ENCODE peak calls at places on chromosomes 11 and 22, in four cellular contexts. One of them, this sample, is unnamed.

GRCh38 chr11:43547411-43547718 is 133.2 kb upstream of the HSD17B12 start:
- DNase-seq in spleen: no peak
- DNase-seq in LNCaP clone FGC: no peak
- DNase-seq in astrocyte of the spinal cord: no peak
- DNase-seq in this sample: no peak

GRCh38 chr11:69514771-69515170 is 33.3 kb downstream of the LINC01488 start:
- DNase-seq in spleen: peak
- DNase-seq in LNCaP clone FGC: no peak
- DNase-seq in astrocyte of the spinal cord: no peak
- DNase-seq in this sample: no peak

GRCh38 chr22:37896181-37896592 is 9.9 kb upstream of the MICALL1 start:
- DNase-seq in spleen: peak
- DNase-seq in LNCaP clone FGC: no peak
- DNase-seq in astrocyte of the spinal cord: no peak
- DNase-seq in this sample: no peak

GRCh38 chr22:41380993-41381328 is 781 bp upstream of the TEF start:
- DNase-seq in spleen: no peak
- DNase-seq in LNCaP clone FGC: peak
- DNase-seq in astrocyte of the spinal cord: peak
- DNase-seq in this sample: peak

GRCh38 chr11:123194308-123195181 is 503 bp downstream of the CLMP start:
- DNase-seq in spleen: no peak
- DNase-seq in LNCaP clone FGC: no peak
- DNase-seq in astrocyte of the spinal cord: peak
- DNase-seq in this sample: peak

GRCh38 chr11:2265396-2265795 is 5.0 kb downstream of the ASCL2 start:
- DNase-seq in spleen: no peak
- DNase-seq in LNCaP clone FGC: no peak
- DNase-seq in astrocyte of the spinal cord: no peak
- DNase-seq in this sample: no peak

GRCh38 chr11:118002010-118002540 is 15.9 kb downstream of the IL10RA start:
- DNase-seq in spleen: peak
- DNase-seq in LNCaP clone FGC: no peak
- DNase-seq in astrocyte of the spinal cord: no peak
- DNase-seq in this sample: no peak

GRCh38 chr11:115741376-115741775 is 237.2 kb upstream of the CADM1 start:
- DNase-seq in spleen: no peak
- DNase-seq in LNCaP clone FGC: no peak
- DNase-seq in astrocyte of the spinal cord: no peak
- DNase-seq in this sample: no peak

GRCh38 chr11:43360361-43361032 is 1.8 kb downstream of the TTC17 start:
- DNase-seq in spleen: no peak
- DNase-seq in LNCaP clone FGC: no peak
- DNase-seq in astrocyte of the spinal cord: no peak
- DNase-seq in this sample: no peak

GRCh38 chr22:45273452-45274075 is 11.2 kb upstream of the UPK3A start:
- DNase-seq in spleen: no peak
- DNase-seq in LNCaP clone FGC: no peak
- DNase-seq in astrocyte of the spinal cord: no peak
- DNase-seq in this sample: no peak

GRCh38 chr11:76598426-76598839 is 72.1 kb downstream of the LRRC32 start:
- DNase-seq in spleen: no peak
- DNase-seq in LNCaP clone FGC: no peak
- DNase-seq in astrocyte of the spinal cord: peak
- DNase-seq in this sample: no peak

GRCh38 chr11:9016916-9017642 is 13.3 kb upstream of the NRIP3 start:
- DNase-seq in spleen: no peak
- DNase-seq in LNCaP clone FGC: no peak
- DNase-seq in astrocyte of the spinal cord: no peak
- DNase-seq in this sample: no peak

GRCh38 chr11:14642873-14643696 is 519 bp upstream of the PDE3B start:
- DNase-seq in spleen: peak
- DNase-seq in LNCaP clone FGC: no peak
- DNase-seq in astrocyte of the spinal cord: no peak
- DNase-seq in this sample: no peak

GRCh38 chr11:14645247-14645912 is 1.8 kb downstream of the PDE3B start:
- DNase-seq in spleen: no peak
- DNase-seq in LNCaP clone FGC: no peak
- DNase-seq in astrocyte of the spinal cord: peak
- DNase-seq in this sample: no peak

GRCh38 chr11:14644396-14645246 is 1.0 kb downstream of the PDE3B start:
- DNase-seq in spleen: peak
- DNase-seq in LNCaP clone FGC: no peak
- DNase-seq in astrocyte of the spinal cord: peak
- DNase-seq in this sample: no peak

GRCh38 chr11:14642453-14642852 is 1.2 kb upstream of the PDE3B start:
- DNase-seq in spleen: no peak
- DNase-seq in LNCaP clone FGC: no peak
- DNase-seq in astrocyte of the spinal cord: no peak
- DNase-seq in this sample: no peak

GRCh38 chr11:14643697-14644395 is at the start of gene PDE3B:
- DNase-seq in spleen: peak
- DNase-seq in LNCaP clone FGC: no peak
- DNase-seq in astrocyte of the spinal cord: peak
- DNase-seq in this sample: no peak
- TF ChIP-seq CTCF in spleen: no peak
- TF ChIP-seq CTCF in LNCaP clone FGC: peak
- TF ChIP-seq CTCF in astrocyte of the spinal cord: peak
- TF ChIP-seq CTCF in this sample: no peak

DNA sequence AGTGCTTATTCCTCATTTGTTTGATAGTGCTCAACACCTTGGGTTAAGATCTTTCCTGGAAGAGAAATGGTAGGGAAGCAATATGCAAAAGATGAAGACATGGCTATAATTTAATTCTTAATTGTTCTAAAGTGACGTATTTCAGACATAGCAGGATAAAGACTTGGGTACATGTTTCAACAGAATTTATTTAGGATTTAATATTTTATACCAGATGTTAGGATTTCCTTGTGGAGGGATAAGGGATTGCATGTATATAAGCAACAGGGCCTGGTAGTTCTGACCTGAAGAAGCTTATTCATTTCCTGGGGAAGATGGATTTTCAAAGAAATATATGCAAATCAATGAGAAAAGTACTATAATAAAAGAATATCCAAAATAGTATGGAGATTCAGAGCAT is 163.8 kb downstream of the FAT3 start:
- DNase-seq in spleen: no peak
- DNase-seq in LNCaP clone FGC: no peak
- DNase-seq in astrocyte of the spinal cord: no peak
- DNase-seq in this sample: no peak
- TF ChIP-seq CTCF in spleen: no peak
- TF ChIP-seq CTCF in LNCaP clone FGC: no peak
- TF ChIP-seq CTCF in astrocyte of the spinal cord: no peak
- TF ChIP-seq CTCF in this sample: peak

GRCh38 chr22:33270596-33270995 is 212.4 kb upstream of the SYN3 start:
- DNase-seq in spleen: no peak
- DNase-seq in LNCaP clone FGC: no peak
- DNase-seq in astrocyte of the spinal cord: no peak
- DNase-seq in this sample: no peak

GRCh38 chr22:33272180-33272579 is 214.0 kb upstream of the SYN3 start:
- DNase-seq in spleen: no peak
- DNase-seq in LNCaP clone FGC: peak
- DNase-seq in astrocyte of the spinal cord: no peak
- DNase-seq in this sample: no peak

GRCh38 chr22:33272866-33273265 is 214.7 kb upstream of the SYN3 start:
- DNase-seq in spleen: no peak
- DNase-seq in LNCaP clone FGC: no peak
- DNase-seq in astrocyte of the spinal cord: no peak
- DNase-seq in this sample: no peak

GRCh38 chr22:33274214-33274828 is 216.1 kb upstream of the SYN3 start:
- DNase-seq in spleen: peak
- DNase-seq in LNCaP clone FGC: no peak
- DNase-seq in astrocyte of the spinal cord: no peak
- DNase-seq in this sample: no peak

DNA sequence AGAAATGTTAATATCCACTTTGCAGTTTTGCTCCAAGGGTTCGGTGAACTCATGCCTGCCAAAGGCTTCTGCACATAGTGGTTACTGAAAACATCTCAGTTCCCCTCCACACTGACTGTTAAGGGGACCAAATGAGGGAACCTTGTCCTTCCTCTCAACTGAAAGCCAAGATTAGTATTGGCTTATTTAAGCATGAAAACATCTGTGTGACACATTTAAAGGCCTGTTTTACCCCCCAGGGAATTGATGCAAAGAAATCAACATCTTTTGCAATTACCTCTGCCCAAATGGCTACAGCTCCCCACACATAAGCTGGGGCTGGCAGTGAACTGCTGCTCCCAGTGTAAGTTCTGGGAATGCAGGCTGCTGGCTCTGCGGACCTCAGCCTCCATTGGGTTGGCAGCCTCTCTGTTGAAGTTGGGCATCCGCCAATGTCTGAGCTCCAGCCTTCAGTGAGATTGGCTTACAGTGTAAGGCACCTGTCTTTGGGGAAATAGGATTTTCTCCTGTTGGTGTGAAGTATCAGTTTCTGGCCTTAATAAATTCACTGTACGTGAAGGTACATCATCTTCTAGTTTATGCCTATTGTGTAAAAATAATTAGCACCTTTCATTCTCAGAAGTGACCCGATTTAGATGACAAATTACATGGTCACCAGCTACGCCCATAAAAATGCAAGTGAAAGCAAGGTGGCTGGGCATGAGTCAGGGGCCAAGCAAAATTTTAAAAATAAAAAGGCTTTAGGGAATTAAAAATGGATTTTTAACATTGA is 213.4 kb upstream of the SYN3 start:
- DNase-seq in spleen: no peak
- DNase-seq in LNCaP clone FGC: peak
- DNase-seq in astrocyte of the spinal cord: no peak
- DNase-seq in this sample: no peak
- TF ChIP-seq CTCF in spleen: no peak
- TF ChIP-seq CTCF in LNCaP clone FGC: peak
- TF ChIP-seq CTCF in astrocyte of the spinal cord: no peak
- TF ChIP-seq CTCF in this sample: no peak

GRCh38 chr22:48574776-48575566 is 1252.7 kb downstream of the BRD1 start:
- DNase-seq in spleen: no peak
- DNase-seq in LNCaP clone FGC: no peak
- DNase-seq in astrocyte of the spinal cord: no peak
- DNase-seq in this sample: no peak
- TF ChIP-seq CTCF in spleen: no peak
- TF ChIP-seq CTCF in LNCaP clone FGC: peak
- TF ChIP-seq CTCF in astrocyte of the spinal cord: no peak
- TF ChIP-seq CTCF in this sample: no peak

DNA sequence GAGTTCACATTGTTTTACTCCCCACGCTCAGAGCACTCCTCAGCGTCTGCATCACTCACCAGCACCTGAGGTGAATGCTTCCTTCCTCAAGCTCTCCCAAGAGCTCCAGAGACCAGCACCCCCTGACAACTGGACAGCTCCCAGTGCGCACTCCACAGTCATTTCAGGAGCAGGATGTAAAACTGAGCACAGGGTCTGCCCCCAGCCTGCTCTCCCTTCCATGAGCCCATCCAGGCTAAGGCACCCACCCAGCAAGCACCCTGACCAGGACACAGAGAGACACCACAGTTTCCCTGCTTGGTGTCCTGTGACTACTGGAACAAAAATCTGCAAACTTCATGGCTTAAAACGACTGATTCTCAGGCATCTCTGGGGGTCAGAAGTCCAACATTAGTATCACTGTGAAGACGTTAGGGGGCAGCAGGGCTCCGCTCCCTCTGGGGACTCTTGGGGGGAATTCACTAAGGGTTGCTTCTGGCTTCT is 3.3 kb downstream of the SCGB1D2 start:
- DNase-seq in spleen: no peak
- DNase-seq in LNCaP clone FGC: peak
- DNase-seq in astrocyte of the spinal cord: peak
- DNase-seq in this sample: peak
- TF ChIP-seq CTCF in spleen: no peak
- TF ChIP-seq CTCF in LNCaP clone FGC: peak
- TF ChIP-seq CTCF in astrocyte of the spinal cord: peak
- TF ChIP-seq CTCF in this sample: peak

This sample was measured in HFFc6.